ENCODE peak calls at places on chromosomes 6 and 20, in four cellular contexts. P is head of caudate nucleus, R is GM19239, V is endodermal cell. N is an unnamed sample.

GRCh38 chr20:56801991-56802740 is 173.1 kb downstream of the TFAP2C start:
- DNase-seq in P (no peak), R (no peak), V (no peak), N (no peak)

GRCh38 chr6:114170958-114171387 is 171.8 kb downstream of the HS3ST5 start:
- DNase-seq in P (no peak), R (no peak), V (no peak), N (no peak)

GRCh38 chr6:126040826-126041225 is 54.5 kb downstream of the TRMT11 start:
- DNase-seq in P (no peak), R (no peak), V (no peak), N (no peak)

GRCh38 chr6:20946037-20946436 is 411.8 kb downstream of the CDKAL1 start:
- DNase-seq in P (no peak), R (peak; percentile 7), V (no peak), N (no peak)

GRCh38 chr6:108565893-108566292 is 5.2 kb downstream of the FOXO3 start:
- DNase-seq in P (no peak), R (no peak), V (no peak), N (no peak)

GRCh38 chr6:146775227-146775626 is 176.5 kb downstream of the ADGB start:
- DNase-seq in P (no peak), R (no peak), V (no peak), N (no peak)

GRCh38 chr6:22613695-22614094 is 44.3 kb downstream of the HDGFL1 start:
- DNase-seq in P (no peak), R (no peak), V (no peak), N (no peak)

GRCh38 chr6:32940656-32941411 is at the start of gene HLA-DMB:
- DNase-seq in P (peak; percentile 63), R (peak; percentile 59), V (peak; percentile 81), N (peak; percentile 41)

GRCh38 chr6:155795173-155795796 is 339.6 kb upstream of the NOX3 start:
- DNase-seq in P (no peak), R (no peak), V (no peak), N (no peak)

GRCh38 chr20:38790210-38791053 is 15.1 kb upstream of the PPP1R16B start:
- DNase-seq in P (no peak), R (no peak), V (peak; percentile 82), N (no peak)

GRCh38 chr6:8429821-8430220 is 5.5 kb downstream of the SLC35B3 start:
- DNase-seq in P (no peak), R (no peak), V (no peak), N (no peak)

GRCh38 chr6:37520926-37521325 is 21.2 kb upstream of the CCDC167 start:
- DNase-seq in P (no peak), R (no peak), V (no peak), N (no peak)